ENCODE peak calls at places on chromosomes 16 and 17, in five cellular contexts. V is heart left ventricle, O is T-helper 17 cell, M is tibial artery, Z is iris pigment epithelial cell. R is an unnamed sample.

GRCh38 chr16:15942901-15943690 is 6.3 kb upstream of the ABCC1 start:
- DNase-seq in V (no peak), M (no peak), O (no peak), Z (no peak), R (no peak)

GRCh38 chr17:17128476-17129075 is 77.6 kb downstream of the PLD6 start:
- DNase-seq in M (no peak), V (no peak), Z (no peak), O (no peak), R (no peak)

GRCh38 chr17:72305964-72306551 is 185.2 kb downstream of the SOX9 start:
- DNase-seq in M (peak), O (no peak), V (no peak), Z (peak), R (no peak)

GRCh38 chr17:6591599-6592158 is 35.3 kb upstream of the PITPNM3 start:
- DNase-seq in Z (peak), O (no peak), V (no peak), M (no peak), R (peak)

GRCh38 chr16:56345406-56346050 is 79.8 kb downstream of the AMFR start:
- DNase-seq in Z (no peak), M (no peak), V (peak), O (no peak), R (no peak)

GRCh38 chr17:58086953-58087352 is 3.7 kb downstream of the DYNLL2 start:
- DNase-seq in Z (no peak), O (no peak), V (no peak), M (no peak), R (no peak)

GRCh38 chr17:43753488-43754129 is 5.0 kb downstream of the SOST start:
- DNase-seq in O (no peak), V (no peak), Z (no peak), M (no peak), R (peak)

GRCh38 chr16:26247063-26247462 is 555.3 kb downstream of the HS3ST4 start:
- DNase-seq in Z (no peak), V (no peak), M (no peak), O (no peak), R (no peak)

GRCh38 chr17:72136692-72137550 is 16.1 kb downstream of the SOX9 start:
- DNase-seq in Z (peak), O (no peak), M (no peak), V (no peak), R (peak)

GRCh38 chr17:61395409-61395982 is 4.1 kb upstream of the TBX2 start:
- DNase-seq in M (no peak), V (no peak), O (no peak), Z (no peak), R (no peak)

GRCh38 chr17:3527896-3528603 is 29.6 kb downstream of the TRPV3 start:
- DNase-seq in V (no peak), M (no peak), O (no peak), Z (no peak), R (no peak)

GRCh38 chr16:67391424-67392300 is 1.6 kb downstream of the TPPP3 start:
- DNase-seq in Z (no peak), V (peak), M (no peak), O (no peak), R (no peak)

GRCh38 chr16:48462146-48462740 is 77.0 kb upstream of the SIAH1 start:
- DNase-seq in M (no peak), V (no peak), O (no peak), Z (peak), R (no peak)

GRCh38 chr17:58913971-58914769 is 158.5 kb downstream of the PPM1E start:
- DNase-seq in M (no peak), O (no peak), Z (peak), V (no peak), R (peak)

GRCh38 chr17:72373910-72374741 is 253.3 kb downstream of the SOX9 start:
- DNase-seq in M (no peak), Z (peak), O (no peak), V (no peak), R (peak)

GRCh38 chr17:44376124-44376523 is 12.5 kb upstream of the FAM171A2 start:
- DNase-seq in M (no peak), Z (peak), O (no peak), V (peak), R (peak)

GRCh38 chr16:12637002-12637401 is 166.7 kb downstream of the CPPED1 start:
- DNase-seq in V (no peak), Z (peak), M (no peak), O (no peak), R (no peak)

GRCh38 chr16:85436207-85436606 is 176.9 kb upstream of the GSE1 start:
- DNase-seq in V (no peak), O (no peak), M (no peak), Z (no peak), R (no peak)

GRCh38 chr16:84026601-84027000 is 16.0 kb downstream of the SLC38A8 start:
- DNase-seq in M (no peak), V (no peak), Z (no peak), O (no peak), R (no peak)

GRCh38 chr16:46713634-46714033 is 24.2 kb downstream of the ORC6 start:
- DNase-seq in Z (no peak), V (no peak), O (no peak), M (no peak), R (no peak)

GRCh38 chr17:6346387-6346786 is 88.5 kb downstream of the AIPL1 start:
- DNase-seq in M (no peak), O (no peak), Z (no peak), V (no peak), R (no peak)

GRCh38 chr17:80949451-80950421 is 41.9 kb upstream of the CHMP6 start:
- DNase-seq in O (no peak), V (peak), M (no peak), Z (no peak), R (no peak)

GRCh38 chr17:60577147-60577925 is 22.7 kb upstream of the PPM1D start:
- DNase-seq in Z (peak), O (no peak), V (no peak), M (peak), R (peak)

GRCh38 chr16:89335803-89336485 is 118.4 kb downstream of the ZNF778 start:
- DNase-seq in V (no peak), Z (no peak), O (no peak), M (no peak), R (no peak)

GRCh38 chr17:31596382-31597323 is 205.2 kb downstream of the RAB11FIP4 start:
- DNase-seq in V (peak), O (no peak), M (peak), Z (peak), R (peak)

GRCh38 chr16:56382901-56383355 is 42.4 kb downstream of the AMFR start:
- DNase-seq in V (no peak), O (no peak), M (no peak), Z (peak), R (peak)

GRCh38 chr17:82636626-82637598 is 11.3 kb downstream of the WDR45B start:
- DNase-seq in V (no peak), M (no peak), O (no peak), Z (no peak), R (no peak)

R was measured in IMR-90.